ENCODE peak calls at places on chromosome 3, in four cellular contexts. Q, N, C and P are unnamed samples. For H3K36me3, the result is how much of the 10 kb centered on the place peaks cover.

GRCh38 chr3:155185623-155186022 is 105.5 kb downstream of the MME start:
- DNase-seq in Q (no peak), N (no peak), C (no peak), P (no peak)

GRCh38 chr3:42419565-42419964 is 9.2 kb upstream of the LYZL4 start:
- DNase-seq in Q (no peak), N (no peak), C (no peak), P (no peak)

GRCh38 chr3:99419111-99419510 is 219.3 kb upstream of the COL8A1 start:
- DNase-seq in Q (no peak), N (no peak), C (no peak), P (no peak)

GRCh38 chr3:100600181-100601042 is 9.0 kb upstream of the ADGRG7 start:
- DNase-seq in Q (no peak), N (no peak), C (no peak), P (no peak)

GRCh38 chr3:184560531-184560930 is 1.1 kb upstream of the EPHB3 start:
- DNase-seq in Q (no peak), N (no peak), C (no peak), P (no peak)

GRCh38 chr3:191329654-191330308 is 545 bp downstream of the UTS2B start:
- DNase-seq in Q (peak), N (no peak), C (peak), P (peak)

GRCh38 chr3:40200754-40201316 is 108.7 kb upstream of the EIF1B start:
- DNase-seq in Q (no peak), N (no peak), C (no peak), P (no peak)

GRCh38 chr3:37904614-37905047 is 43.0 kb downstream of the CTDSPL start:
- DNase-seq in Q (no peak), N (no peak), C (no peak), P (no peak)

GRCh38 chr3:23888617-23889228 is 28.1 kb downstream of the NKIRAS1 start:
- DNase-seq in Q (no peak), N (no peak), C (peak), P (no peak)

GRCh38 chr3:107956991-107957467 is 133.8 kb downstream of the CD47 start:
- DNase-seq in Q (peak), N (no peak), C (no peak), P (peak)

GRCh38 chr3:36282774-36283173 is 97.5 kb upstream of the STAC start:
- DNase-seq in Q (no peak), N (no peak), C (no peak), P (no peak)

GRCh38 chr3:122623430-122623829 is 46.0 kb downstream of the PARP15 start:
- DNase-seq in Q (no peak), N (no peak), C (no peak), P (no peak)

GRCh38 chr3:196991581-196992460 is 23.2 kb upstream of the PIGZ start:
- DNase-seq in Q (no peak), N (no peak), C (no peak), P (peak)

GRCh38 chr3:103644450-103644849 is 1209.6 kb downstream of the ZPLD1 start:
- DNase-seq in Q (no peak), N (no peak), C (no peak), P (no peak)
- TF ChIP-seq EP300 in Q (no peak), N (no peak), C (no peak), P (no peak)

GRCh38 chr3:58429657-58430056 is 4.0 kb downstream of the PDHB start:
- DNase-seq in Q (no peak), N (no peak), C (no peak), P (no peak)

GRCh38 chr3:58422756-58423324 is 10.8 kb downstream of the PDHB start:
- DNase-seq in Q (no peak), N (no peak), C (peak), P (no peak)

GRCh38 chr3:58425782-58426181 is 7.8 kb downstream of the PDHB start:
- DNase-seq in Q (no peak), N (no peak), C (no peak), P (no peak)

GRCh38 chr3:58424613-58425012 is 9.0 kb downstream of the PDHB start:
- DNase-seq in Q (no peak), N (no peak), C (no peak), P (no peak)

GRCh38 chr3:58427661-58428361 is 5.8 kb downstream of the PDHB start:
- DNase-seq in Q (no peak), N (no peak), C (no peak), P (no peak)
- H3K36me3 ChIP-seq in Q (half or more), N (half or more), C (half or more), P (half or more)

GRCh38 chr3:127796751-127797150 is 25.6 kb downstream of the MGLL start:
- DNase-seq in Q (peak), N (no peak), C (no peak), P (no peak)
- TF ChIP-seq EP300 in Q (no peak), N (no peak), C (no peak), P (no peak)

GRCh38 chr3:195762611-195763247 is 42.0 kb downstream of the MUC20 start:
- DNase-seq in Q (no peak), N (no peak), C (no peak), P (no peak)
- H3K36me3 ChIP-seq in Q (under half), N (under half), C (under half), P (under half)

GRCh38 chr3:52291508-52292181 is 4.0 kb downstream of the GLYCTK start:
- DNase-seq in Q (no peak), N (no peak), C (no peak), P (peak)

GRCh38 chr3:52292247-52293065 is 4.8 kb downstream of the GLYCTK start:
- DNase-seq in Q (no peak), N (no peak), C (no peak), P (no peak)

GRCh38 chr3:52289338-52289746 is 1.7 kb downstream of the GLYCTK start:
- DNase-seq in Q (no peak), N (no peak), C (no peak), P (peak)

GRCh38 chr3:52289747-52290595 is 2.3 kb downstream of the GLYCTK start:
- DNase-seq in Q (no peak), N (no peak), C (peak), P (peak)

GRCh38 chr3:52290596-52291507 is 3.2 kb downstream of the GLYCTK start:
- DNase-seq in Q (no peak), N (no peak), C (no peak), P (peak)
- TF ChIP-seq EP300 in Q (no peak), N (no peak), C (no peak), P (no peak)

GRCh38 chr3:52062499-52062898 is 6.1 kb upstream of the DUSP7 start:
- DNase-seq in Q (peak), N (no peak), C (no peak), P (no peak)
- H3K36me3 ChIP-seq in Q (under half), N (under half), C (under half), P (under half)